ENCODE peak calls at places on chromosomes 5 and 9, in four cellular contexts. C is uterus, E is MCF 10A, S is transverse colon. H is an unnamed sample.

GRCh38 chr9:20112367-20112766 is 323.5 kb upstream of the SLC24A2 start:
- DNase-seq in C (no peak), E (no peak), S (no peak), H (no peak)

GRCh38 chr9:33051149-33051548 is 25.3 kb downstream of the SMU1 start:
- DNase-seq in C (no peak), E (no peak), S (no peak), H (no peak)

GRCh38 chr5:29896651-29897050 is 1296.8 kb upstream of the CDH6 start:
- DNase-seq in C (no peak), E (peak), S (no peak), H (no peak)

GRCh38 chr9:5714501-5715401 is 85.8 kb downstream of the RIC1 start:
- DNase-seq in C (no peak), E (peak), S (no peak), H (no peak)

GRCh38 chr9:127903557-127904475 is 4.4 kb upstream of the ST6GALNAC6 start:
- DNase-seq in C (no peak), E (no peak), S (peak), H (peak)

GRCh38 chr5:119345861-119346260 is 10.0 kb upstream of the TNFAIP8 start:
- DNase-seq in C (no peak), E (no peak), S (no peak), H (no peak)

GRCh38 chr5:181119105-181119504 is 11.9 kb downstream of the OR2V1 start:
- DNase-seq in C (no peak), E (no peak), S (no peak), H (no peak)

GRCh38 chr9:76311576-76311975 is 82.7 kb downstream of the RFK start:
- DNase-seq in C (no peak), E (no peak), S (no peak), H (no peak)

GRCh38 chr5:127337876-127338275 is 47.3 kb downstream of the MEGF10 start:
- DNase-seq in C (no peak), E (no peak), S (no peak), H (no peak)

GRCh38 chr5:125065114-125065513 is 318.7 kb upstream of the ZNF608 start:
- DNase-seq in C (no peak), E (no peak), S (no peak), H (no peak)

GRCh38 chr5:82793808-82794419 is 283.3 kb downstream of the TMEM167A start:
- DNase-seq in C (no peak), E (peak), S (peak), H (no peak)

GRCh38 chr5:178305801-178306200 is 73.2 kb upstream of the PHYKPL start:
- DNase-seq in C (no peak), E (no peak), S (no peak), H (no peak)

GRCh38 chr9:138008081-138008841 is 130.7 kb downstream of the CACNA1B start:
- DNase-seq in C (no peak), E (no peak), S (no peak), H (peak)

GRCh38 chr5:142253938-142254895 is 70.6 kb downstream of the SPRY4 start:
- DNase-seq in C (no peak), E (no peak), S (no peak), H (no peak)

GRCh38 chr5:41371741-41372140 is 138.7 kb downstream of the PLCXD3 start:
- DNase-seq in C (no peak), E (peak), S (no peak), H (no peak)

GRCh38 chr5:132425009-132425937 is 55.8 kb downstream of the SLC22A5 start:
- DNase-seq in C (no peak), E (peak), S (peak), H (peak)

GRCh38 chr5:53426878-53427277 is 53.6 kb upstream of the FST start:
- DNase-seq in C (no peak), E (no peak), S (no peak), H (no peak)

GRCh38 chr9:126327750-126328120 is 1.1 kb downstream of the MVB12B start:
- DNase-seq in C (no peak), E (no peak), S (no peak), H (no peak)

GRCh38 chr5:43401827-43402226 is 10.4 kb downstream of the CCL28 start:
- DNase-seq in C (no peak), E (peak), S (no peak), H (no peak)

GRCh38 chr5:28281381-28281780 is 1243.0 kb upstream of the CDH9 start:
- DNase-seq in C (no peak), E (peak), S (no peak), H (no peak)

GRCh38 chr9:133184971-133185370 is 21.3 kb upstream of the GBGT1 start:
- DNase-seq in C (peak), E (peak), S (peak), H (peak)

GRCh38 chr5:73189816-73190451 is 16.9 kb downstream of the TMEM174 start:
- DNase-seq in C (peak), E (peak), S (peak), H (no peak)

GRCh38 chr5:56116599-56117131 is 116.5 kb downstream of the ANKRD55 start:
- DNase-seq in C (no peak), E (no peak), S (no peak), H (no peak)

GRCh38 chr5:15993334-15993733 is 186.3 kb downstream of the MARCHF11 start:
- DNase-seq in C (no peak), E (peak), S (no peak), H (no peak)

GRCh38 chr5:15995206-15996052 is 184.2 kb downstream of the MARCHF11 start:
- DNase-seq in C (no peak), E (peak), S (no peak), H (no peak)

GRCh38 chr5:15993934-15994333 is 185.7 kb downstream of the MARCHF11 start:
- DNase-seq in C (no peak), E (peak), S (no peak), H (no peak)

GRCh38 chr5:15991586-15991985 is 188.0 kb downstream of the MARCHF11 start:
- DNase-seq in C (no peak), E (no peak), S (no peak), H (no peak)

DNA sequence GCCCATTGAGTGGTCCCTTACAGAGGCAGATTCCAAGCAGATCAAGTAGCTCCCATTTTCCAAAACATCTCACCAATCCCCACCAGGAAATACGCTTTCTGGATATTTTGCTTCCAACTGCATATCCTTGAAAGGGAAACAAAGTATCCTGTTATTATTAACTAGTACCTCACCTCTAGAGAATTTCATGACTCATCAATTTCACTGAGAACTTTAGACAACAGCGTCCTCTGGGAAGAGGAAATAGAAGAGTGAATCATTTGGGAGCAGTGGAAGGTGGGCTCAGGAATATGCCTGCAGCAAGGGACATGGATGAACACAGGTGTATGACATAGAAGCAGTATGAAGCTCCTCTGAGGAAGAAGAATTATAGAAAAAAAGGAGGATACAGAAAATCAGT is 186.7 kb downstream of the MARCHF11 start:
- DNase-seq in C (no peak), E (peak), S (no peak), H (no peak)
- TF ChIP-seq CTCF in C (no peak), E (no peak), S (no peak), H (no peak)

GRCh38 chr5:134917070-134917831 is 12.3 kb downstream of the PCBD2 start:
- DNase-seq in C (no peak), E (no peak), S (no peak), H (no peak)
- TF ChIP-seq CTCF in C (no peak), E (peak), S (peak), H (no peak)

DNA sequence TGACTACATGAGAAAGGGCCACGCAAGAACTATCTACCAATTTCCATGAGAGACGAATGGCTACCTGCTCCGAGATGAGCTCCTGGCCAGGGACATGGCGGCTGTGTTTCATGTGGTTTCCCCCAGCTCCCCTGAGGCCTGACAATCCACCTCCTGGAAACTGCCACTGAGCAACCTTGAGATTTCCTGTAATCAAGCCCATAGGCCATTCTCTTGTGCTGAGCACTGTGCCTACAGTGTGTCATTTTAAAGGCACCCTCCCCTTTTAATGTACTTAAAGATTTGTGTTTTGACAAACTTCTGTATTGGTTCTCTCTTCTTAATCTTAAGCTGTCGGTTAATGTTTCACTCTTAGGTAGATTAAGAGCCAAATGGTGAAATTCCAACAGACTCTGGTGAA is 72.3 kb downstream of the SECISBP2 start:
- DNase-seq in C (no peak), E (no peak), S (no peak), H (no peak)
- TF ChIP-seq CTCF in C (no peak), E (no peak), S (no peak), H (no peak)

DNA sequence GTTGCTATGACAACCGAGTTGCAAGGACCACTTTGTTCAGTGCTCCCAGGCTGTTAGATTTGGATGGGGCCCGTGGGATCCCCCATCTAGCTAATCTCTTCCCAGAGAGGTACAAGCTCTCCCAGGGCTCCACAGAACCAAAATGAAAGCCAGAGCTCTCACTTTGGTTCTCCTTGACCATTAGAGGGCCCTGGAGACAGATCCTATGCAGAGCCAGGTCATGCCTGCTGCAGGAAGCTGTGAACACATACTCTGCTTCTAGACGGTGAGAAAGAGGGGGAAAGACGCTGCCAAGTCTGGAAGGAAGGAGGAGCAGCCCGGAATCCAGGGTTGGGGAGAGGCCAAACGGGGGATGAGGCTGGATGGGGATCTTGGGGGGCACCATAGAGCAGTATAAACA is 224.5 kb downstream of the GABBR2 start:
- DNase-seq in C (no peak), E (no peak), S (no peak), H (no peak)
- TF ChIP-seq CTCF in C (no peak), E (no peak), S (no peak), H (no peak)

DNA sequence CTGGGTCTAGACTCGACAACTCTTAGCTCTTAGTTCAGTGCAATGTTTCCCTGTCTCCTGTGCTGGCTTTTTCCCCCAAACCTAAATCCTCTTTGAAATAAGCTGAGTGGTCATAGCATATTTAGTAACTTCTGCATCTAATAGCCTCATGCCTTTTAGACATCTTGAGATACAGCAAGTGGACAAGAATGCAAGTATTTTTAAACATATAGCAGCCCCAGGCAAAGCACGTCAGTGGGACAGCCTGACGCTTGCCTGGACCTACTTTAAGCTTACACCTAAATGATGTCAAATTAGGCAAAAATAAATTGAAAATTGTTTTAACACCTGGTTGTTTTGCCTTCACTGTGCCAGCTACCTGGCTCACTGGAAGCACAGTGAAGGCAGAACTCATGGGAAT is 8.0 kb downstream of the C9 start:
- DNase-seq in C (no peak), E (no peak), S (no peak), H (no peak)
- TF ChIP-seq CTCF in C (no peak), E (no peak), S (no peak), H (no peak)

DNA sequence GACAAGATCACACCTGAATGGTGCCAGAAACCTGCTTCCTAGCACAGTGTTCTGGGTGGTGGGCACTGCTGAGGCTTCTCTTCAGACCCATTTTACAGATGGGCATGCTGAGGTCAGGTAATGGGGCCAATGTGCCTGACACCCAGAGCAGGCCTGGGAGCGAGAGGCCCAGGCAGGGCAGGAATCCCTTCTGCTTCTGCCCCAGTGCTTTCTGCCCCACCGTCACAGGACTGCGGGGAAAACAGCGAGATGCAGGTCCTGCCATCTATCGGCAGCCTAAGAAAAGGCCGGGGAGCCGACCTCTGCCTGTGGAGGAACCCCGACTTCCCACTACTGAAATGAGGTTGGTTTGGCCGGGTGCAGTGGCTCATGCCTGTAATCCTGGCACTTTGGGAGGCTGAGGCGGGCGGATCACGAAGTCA is 22.8 kb upstream of the RNU6ATAC start:
- DNase-seq in C (no peak), E (no peak), S (no peak), H (no peak)
- TF ChIP-seq CTCF in C (no peak), E (no peak), S (no peak), H (no peak)

DNA sequence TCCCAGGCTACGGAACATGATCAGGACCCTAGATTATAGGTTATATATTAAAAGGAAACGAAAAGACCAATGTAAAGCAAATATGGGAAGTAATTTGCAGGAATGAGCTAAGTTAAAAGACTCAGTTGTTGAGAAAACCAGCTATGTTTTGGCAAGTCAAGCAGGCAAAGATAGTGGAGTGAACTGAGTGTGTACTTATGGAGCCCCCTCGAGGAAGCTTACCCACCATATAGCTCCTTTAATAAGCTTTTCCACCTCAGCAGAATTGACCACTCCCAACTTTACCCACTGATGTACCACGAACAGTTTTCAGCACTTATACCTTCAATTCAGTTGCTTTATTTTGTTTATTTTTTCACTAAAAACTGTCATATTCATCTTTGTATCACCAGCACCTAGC is 57.3 kb upstream of the PJA2 start:
- DNase-seq in C (no peak), E (no peak), S (no peak), H (no peak)
- TF ChIP-seq CTCF in C (no peak), E (no peak), S (no peak), H (no peak)

DNA sequence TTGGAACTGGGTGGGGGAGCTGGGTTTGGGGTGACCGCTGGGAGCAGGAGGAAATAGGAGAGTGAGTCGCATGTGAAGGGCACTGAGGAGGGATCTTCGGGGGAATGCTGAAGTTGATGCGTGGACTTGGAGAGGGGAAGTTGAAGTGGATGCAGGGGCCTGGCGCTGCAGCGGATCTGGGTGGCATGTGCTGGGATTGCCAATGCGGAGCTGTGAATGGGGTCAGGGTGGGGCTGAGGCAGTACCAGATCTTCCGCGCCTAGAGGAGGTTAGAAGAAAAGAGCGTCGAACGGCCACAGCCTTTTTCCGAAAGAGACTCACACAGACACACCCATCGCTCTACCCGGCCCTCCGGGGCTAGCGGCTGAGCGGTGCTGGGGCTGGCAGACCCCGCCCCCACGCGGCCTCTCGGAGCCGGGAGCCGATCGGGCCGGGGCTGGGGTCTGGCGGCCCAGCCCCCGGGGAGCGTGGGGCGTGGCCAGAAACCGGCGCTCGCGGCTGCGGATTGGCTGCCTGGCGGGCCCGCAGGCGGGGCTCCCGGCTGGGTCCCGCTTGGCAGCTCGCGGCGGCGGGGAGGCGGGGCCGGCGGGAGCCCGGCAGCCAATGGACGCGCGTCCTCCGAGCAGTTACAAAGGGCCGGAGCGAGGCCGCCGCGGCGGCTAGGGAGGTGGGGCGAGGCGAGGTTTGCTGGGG is at the start of gene TGFBR1:
- DNase-seq in C (peak), E (peak), S (peak), H (peak)
- TF ChIP-seq CTCF in C (no peak), E (no peak), S (peak), H (no peak)

GRCh38 chr5:143376195-143376772 is 27.2 kb downstream of the NR3C1 start:
- DNase-seq in C (no peak), E (no peak), S (no peak), H (no peak)
- TF ChIP-seq CTCF in C (no peak), E (no peak), S (no peak), H (no peak)